ENCODE peak calls at places on chromosomes 6 and 20, in nine cellular contexts. One of them, this sample, is unnamed.

GRCh38 chr6:11711644-11711993 is 67.0 kb downstream of the ADTRP start:
- DNase-seq in fibroblast of the aortic adventitia: peak; percentile 34
- DNase-seq in cardiac muscle cell: no peak
- DNase-seq in T-helper 1 cell: no peak
- DNase-seq in MCF 10A: no peak
- DNase-seq in cardiac fibroblast: no peak
- DNase-seq in NCI-H187 treated with DMSO at 0.1 percent for 48 hours: no peak
- DNase-seq in NCI-H1417: no peak
- DNase-seq in IMR-90: peak; percentile 80
- DNase-seq in this sample: no peak

GRCh38 chr6:157651731-157652490 is 171.1 kb upstream of the SNX9 start:
- DNase-seq in fibroblast of the aortic adventitia: no peak
- DNase-seq in cardiac muscle cell: no peak
- DNase-seq in T-helper 1 cell: no peak
- DNase-seq in MCF 10A: no peak
- DNase-seq in cardiac fibroblast: no peak
- DNase-seq in NCI-H187 treated with DMSO at 0.1 percent for 48 hours: no peak
- DNase-seq in NCI-H1417: no peak
- DNase-seq in IMR-90: no peak
- DNase-seq in this sample: no peak

GRCh38 chr6:36829919-36830544 is 9.2 kb downstream of the CPNE5 start:
- DNase-seq in fibroblast of the aortic adventitia: peak; percentile 86
- DNase-seq in cardiac muscle cell: peak; percentile 88
- DNase-seq in T-helper 1 cell: no peak
- DNase-seq in MCF 10A: peak; percentile 68
- DNase-seq in cardiac fibroblast: peak; percentile 91
- DNase-seq in NCI-H187 treated with DMSO at 0.1 percent for 48 hours: no peak
- DNase-seq in NCI-H1417: no peak
- DNase-seq in IMR-90: peak; percentile 22
- DNase-seq in this sample: no peak

GRCh38 chr6:88808381-88808780 is 155.0 kb downstream of the RNGTT start:
- DNase-seq in fibroblast of the aortic adventitia: no peak
- DNase-seq in cardiac muscle cell: no peak
- DNase-seq in T-helper 1 cell: no peak
- DNase-seq in MCF 10A: no peak
- DNase-seq in cardiac fibroblast: no peak
- DNase-seq in NCI-H187 treated with DMSO at 0.1 percent for 48 hours: no peak
- DNase-seq in NCI-H1417: no peak
- DNase-seq in IMR-90: no peak
- DNase-seq in this sample: no peak

GRCh38 chr6:160952633-160953281 is 38.8 kb upstream of the MAP3K4 start:
- DNase-seq in fibroblast of the aortic adventitia: peak; percentile 45
- DNase-seq in cardiac muscle cell: peak; percentile 63
- DNase-seq in T-helper 1 cell: no peak
- DNase-seq in MCF 10A: peak; percentile 58
- DNase-seq in cardiac fibroblast: peak; percentile 43
- DNase-seq in NCI-H187 treated with DMSO at 0.1 percent for 48 hours: no peak
- DNase-seq in NCI-H1417: no peak
- DNase-seq in IMR-90: no peak
- DNase-seq in this sample: no peak

GRCh38 chr6:100620085-100620484 is 155.4 kb upstream of the SIM1 start:
- DNase-seq in fibroblast of the aortic adventitia: peak; percentile 79
- DNase-seq in cardiac muscle cell: peak; percentile 59
- DNase-seq in T-helper 1 cell: no peak
- DNase-seq in MCF 10A: peak; percentile 49
- DNase-seq in cardiac fibroblast: peak; percentile 66
- DNase-seq in NCI-H187 treated with DMSO at 0.1 percent for 48 hours: no peak
- DNase-seq in NCI-H1417: no peak
- DNase-seq in IMR-90: peak; percentile 94
- DNase-seq in this sample: no peak

GRCh38 chr20:48458003-48458377 is 369.8 kb downstream of the PREX1 start:
- DNase-seq in fibroblast of the aortic adventitia: no peak
- DNase-seq in cardiac muscle cell: no peak
- DNase-seq in T-helper 1 cell: no peak
- DNase-seq in MCF 10A: no peak
- DNase-seq in cardiac fibroblast: no peak
- DNase-seq in NCI-H187 treated with DMSO at 0.1 percent for 48 hours: no peak
- DNase-seq in NCI-H1417: no peak
- DNase-seq in IMR-90: no peak
- DNase-seq in this sample: no peak

GRCh38 chr6:1442929-1443328 is 53.6 kb downstream of the FOXF2 start:
- DNase-seq in fibroblast of the aortic adventitia: no peak
- DNase-seq in cardiac muscle cell: no peak
- DNase-seq in T-helper 1 cell: no peak
- DNase-seq in MCF 10A: no peak
- DNase-seq in cardiac fibroblast: no peak
- DNase-seq in NCI-H187 treated with DMSO at 0.1 percent for 48 hours: no peak
- DNase-seq in NCI-H1417: no peak
- DNase-seq in IMR-90: no peak
- DNase-seq in this sample: no peak

GRCh38 chr6:140202964-140203363 is 828.5 kb upstream of the CITED2 start:
- DNase-seq in fibroblast of the aortic adventitia: no peak
- DNase-seq in cardiac muscle cell: no peak
- DNase-seq in T-helper 1 cell: no peak
- DNase-seq in MCF 10A: no peak
- DNase-seq in cardiac fibroblast: peak; percentile 3
- DNase-seq in NCI-H187 treated with DMSO at 0.1 percent for 48 hours: no peak
- DNase-seq in NCI-H1417: no peak
- DNase-seq in IMR-90: no peak
- DNase-seq in this sample: no peak

GRCh38 chr20:3738109-3739053 is 5.9 kb downstream of the HSPA12B start:
- DNase-seq in fibroblast of the aortic adventitia: no peak
- DNase-seq in cardiac muscle cell: no peak
- DNase-seq in T-helper 1 cell: no peak
- DNase-seq in MCF 10A: no peak
- DNase-seq in cardiac fibroblast: peak; percentile 14
- DNase-seq in NCI-H187 treated with DMSO at 0.1 percent for 48 hours: no peak
- DNase-seq in NCI-H1417: peak; percentile 13
- DNase-seq in IMR-90: no peak
- DNase-seq in this sample: no peak

GRCh38 chr20:10793741-10794140 is 119.9 kb upstream of the JAG1 start:
- DNase-seq in fibroblast of the aortic adventitia: no peak
- DNase-seq in cardiac muscle cell: no peak
- DNase-seq in T-helper 1 cell: no peak
- DNase-seq in MCF 10A: no peak
- DNase-seq in cardiac fibroblast: no peak
- DNase-seq in NCI-H187 treated with DMSO at 0.1 percent for 48 hours: peak; percentile 60
- DNase-seq in NCI-H1417: peak; percentile 38
- DNase-seq in IMR-90: no peak
- DNase-seq in this sample: no peak

GRCh38 chr6:138417493-138418117 is 13.6 kb downstream of the HEBP2 start:
- DNase-seq in fibroblast of the aortic adventitia: no peak
- DNase-seq in cardiac muscle cell: no peak
- DNase-seq in T-helper 1 cell: no peak
- DNase-seq in MCF 10A: no peak
- DNase-seq in cardiac fibroblast: no peak
- DNase-seq in NCI-H187 treated with DMSO at 0.1 percent for 48 hours: no peak
- DNase-seq in NCI-H1417: no peak
- DNase-seq in IMR-90: no peak
- DNase-seq in this sample: no peak

GRCh38 chr20:30811896-30812671 is 445.4 kb upstream of the DEFB115 start:
- DNase-seq in fibroblast of the aortic adventitia: peak; percentile 46
- DNase-seq in cardiac muscle cell: peak; percentile 68
- DNase-seq in T-helper 1 cell: no peak
- DNase-seq in MCF 10A: no peak
- DNase-seq in cardiac fibroblast: peak; percentile 57
- DNase-seq in NCI-H187 treated with DMSO at 0.1 percent for 48 hours: no peak
- DNase-seq in NCI-H1417: peak; percentile 57
- DNase-seq in IMR-90: peak; percentile 49
- DNase-seq in this sample: no peak

GRCh38 chr20:62878244-62879030 is 16.8 kb upstream of the TCFL5 start:
- DNase-seq in fibroblast of the aortic adventitia: no peak
- DNase-seq in cardiac muscle cell: no peak
- DNase-seq in T-helper 1 cell: no peak
- DNase-seq in MCF 10A: no peak
- DNase-seq in cardiac fibroblast: no peak
- DNase-seq in NCI-H187 treated with DMSO at 0.1 percent for 48 hours: no peak
- DNase-seq in NCI-H1417: no peak
- DNase-seq in IMR-90: no peak
- DNase-seq in this sample: no peak

GRCh38 chr6:154509421-154510143 is 903 bp downstream of the CNKSR3 start:
- DNase-seq in fibroblast of the aortic adventitia: peak; percentile 37
- DNase-seq in cardiac muscle cell: peak; percentile 41
- DNase-seq in T-helper 1 cell: no peak
- DNase-seq in MCF 10A: peak; percentile 52
- DNase-seq in cardiac fibroblast: peak; percentile 46
- DNase-seq in NCI-H187 treated with DMSO at 0.1 percent for 48 hours: no peak
- DNase-seq in NCI-H1417: peak; percentile 81
- DNase-seq in IMR-90: no peak
- DNase-seq in this sample: no peak

GRCh38 chr6:84522135-84522535 is 242.3 kb downstream of the TBX18 start:
- DNase-seq in fibroblast of the aortic adventitia: peak; percentile 91
- DNase-seq in cardiac muscle cell: peak; percentile 86
- DNase-seq in T-helper 1 cell: no peak
- DNase-seq in MCF 10A: peak; percentile 88
- DNase-seq in cardiac fibroblast: peak; percentile 82
- DNase-seq in NCI-H187 treated with DMSO at 0.1 percent for 48 hours: no peak
- DNase-seq in NCI-H1417: no peak
- DNase-seq in IMR-90: peak; percentile 69
- DNase-seq in this sample: no peak

GRCh38 chr6:44039839-44040350 is 87.4 kb downstream of the MRPL14 start:
- DNase-seq in fibroblast of the aortic adventitia: no peak
- DNase-seq in cardiac muscle cell: no peak
- DNase-seq in T-helper 1 cell: no peak
- DNase-seq in MCF 10A: no peak
- DNase-seq in cardiac fibroblast: no peak
- DNase-seq in NCI-H187 treated with DMSO at 0.1 percent for 48 hours: no peak
- DNase-seq in NCI-H1417: no peak
- DNase-seq in IMR-90: no peak
- DNase-seq in this sample: no peak

GRCh38 chr6:156582509-156582992 is 194.6 kb upstream of the ARID1B start:
- DNase-seq in fibroblast of the aortic adventitia: no peak
- DNase-seq in cardiac muscle cell: no peak
- DNase-seq in T-helper 1 cell: no peak
- DNase-seq in MCF 10A: no peak
- DNase-seq in cardiac fibroblast: no peak
- DNase-seq in NCI-H187 treated with DMSO at 0.1 percent for 48 hours: peak; percentile 96
- DNase-seq in NCI-H1417: peak; percentile 98
- DNase-seq in IMR-90: no peak
- DNase-seq in this sample: no peak

GRCh38 chr6:123830110-123830509 is 26.4 kb downstream of the NKAIN2 start:
- DNase-seq in fibroblast of the aortic adventitia: no peak
- DNase-seq in cardiac muscle cell: peak; percentile 0
- DNase-seq in T-helper 1 cell: no peak
- DNase-seq in MCF 10A: no peak
- DNase-seq in cardiac fibroblast: no peak
- DNase-seq in NCI-H187 treated with DMSO at 0.1 percent for 48 hours: peak; percentile 11
- DNase-seq in NCI-H1417: peak; percentile 26
- DNase-seq in IMR-90: no peak
- DNase-seq in this sample: no peak

GRCh38 chr20:49603209-49603627 is 35.3 kb upstream of the PTGIS start:
- DNase-seq in fibroblast of the aortic adventitia: peak; percentile 76
- DNase-seq in cardiac muscle cell: peak; percentile 83
- DNase-seq in T-helper 1 cell: no peak
- DNase-seq in MCF 10A: no peak
- DNase-seq in cardiac fibroblast: peak; percentile 71
- DNase-seq in NCI-H187 treated with DMSO at 0.1 percent for 48 hours: no peak
- DNase-seq in NCI-H1417: no peak
- DNase-seq in IMR-90: peak; percentile 45
- DNase-seq in this sample: no peak

GRCh38 chr6:2853766-2854393 is 12.2 kb upstream of the SERPINB1 start:
- DNase-seq in fibroblast of the aortic adventitia: peak; percentile 73
- DNase-seq in cardiac muscle cell: peak; percentile 77
- DNase-seq in T-helper 1 cell: no peak
- DNase-seq in MCF 10A: peak; percentile 69
- DNase-seq in cardiac fibroblast: peak; percentile 82
- DNase-seq in NCI-H187 treated with DMSO at 0.1 percent for 48 hours: no peak
- DNase-seq in NCI-H1417: peak; percentile 41
- DNase-seq in IMR-90: peak; percentile 89
- DNase-seq in this sample: peak; percentile 75

GRCh38 chr6:54680531-54680930 is 166.0 kb upstream of the FAM83B start:
- DNase-seq in fibroblast of the aortic adventitia: no peak
- DNase-seq in cardiac muscle cell: no peak
- DNase-seq in T-helper 1 cell: no peak
- DNase-seq in MCF 10A: no peak
- DNase-seq in cardiac fibroblast: no peak
- DNase-seq in NCI-H187 treated with DMSO at 0.1 percent for 48 hours: no peak
- DNase-seq in NCI-H1417: no peak
- DNase-seq in IMR-90: no peak
- DNase-seq in this sample: no peak

GRCh38 chr6:63272397-63272796 is 47.4 kb downstream of the LGSN start:
- DNase-seq in fibroblast of the aortic adventitia: peak; percentile 51
- DNase-seq in cardiac muscle cell: peak; percentile 24
- DNase-seq in T-helper 1 cell: no peak
- DNase-seq in MCF 10A: peak; percentile 62
- DNase-seq in cardiac fibroblast: peak; percentile 32
- DNase-seq in NCI-H187 treated with DMSO at 0.1 percent for 48 hours: no peak
- DNase-seq in NCI-H1417: no peak
- DNase-seq in IMR-90: peak; percentile 35
- DNase-seq in this sample: no peak

GRCh38 chr20:56630086-56630493 is 984 bp downstream of the TFAP2C start:
- DNase-seq in fibroblast of the aortic adventitia: no peak
- DNase-seq in cardiac muscle cell: peak; percentile 50
- DNase-seq in T-helper 1 cell: no peak
- DNase-seq in MCF 10A: peak; percentile 88
- DNase-seq in cardiac fibroblast: peak; percentile 46
- DNase-seq in NCI-H187 treated with DMSO at 0.1 percent for 48 hours: no peak
- DNase-seq in NCI-H1417: no peak
- DNase-seq in IMR-90: no peak
- DNase-seq in this sample: no peak

GRCh38 chr6:130282234-130282995 is 59.7 kb upstream of the SAMD3 start:
- DNase-seq in fibroblast of the aortic adventitia: peak; percentile 36
- DNase-seq in cardiac muscle cell: peak; percentile 44
- DNase-seq in T-helper 1 cell: no peak
- DNase-seq in MCF 10A: peak; percentile 61
- DNase-seq in cardiac fibroblast: peak; percentile 35
- DNase-seq in NCI-H187 treated with DMSO at 0.1 percent for 48 hours: no peak
- DNase-seq in NCI-H1417: no peak
- DNase-seq in IMR-90: peak; percentile 45
- DNase-seq in this sample: peak; percentile 38

GRCh38 chr6:105896821-105897095 is 189.4 kb upstream of the PRDM1 start:
- DNase-seq in fibroblast of the aortic adventitia: no peak
- DNase-seq in cardiac muscle cell: no peak
- DNase-seq in T-helper 1 cell: no peak
- DNase-seq in MCF 10A: no peak
- DNase-seq in cardiac fibroblast: no peak
- DNase-seq in NCI-H187 treated with DMSO at 0.1 percent for 48 hours: no peak
- DNase-seq in NCI-H1417: peak; percentile 6
- DNase-seq in IMR-90: no peak
- DNase-seq in this sample: no peak

GRCh38 chr6:105607624-105608392 is 204.9 kb upstream of the PREP start:
- DNase-seq in fibroblast of the aortic adventitia: no peak
- DNase-seq in cardiac muscle cell: no peak
- DNase-seq in T-helper 1 cell: no peak
- DNase-seq in MCF 10A: no peak
- DNase-seq in cardiac fibroblast: no peak
- DNase-seq in NCI-H187 treated with DMSO at 0.1 percent for 48 hours: no peak
- DNase-seq in NCI-H1417: no peak
- DNase-seq in IMR-90: peak; percentile 41
- DNase-seq in this sample: no peak

GRCh38 chr20:44211177-44212039 is 837 bp upstream of the OSER1 start:
- DNase-seq in fibroblast of the aortic adventitia: peak; percentile 87
- DNase-seq in cardiac muscle cell: peak; percentile 40
- DNase-seq in T-helper 1 cell: no peak
- DNase-seq in MCF 10A: peak; percentile 41
- DNase-seq in cardiac fibroblast: peak; percentile 59
- DNase-seq in NCI-H187 treated with DMSO at 0.1 percent for 48 hours: no peak
- DNase-seq in NCI-H1417: peak; percentile 53
- DNase-seq in IMR-90: peak; percentile 48
- DNase-seq in this sample: peak; percentile 32

GRCh38 chr20:5908981-5909380 is 41.4 kb downstream of the TRMT6 start:
- DNase-seq in fibroblast of the aortic adventitia: no peak
- DNase-seq in cardiac muscle cell: peak; percentile 16
- DNase-seq in T-helper 1 cell: no peak
- DNase-seq in MCF 10A: no peak
- DNase-seq in cardiac fibroblast: no peak
- DNase-seq in NCI-H187 treated with DMSO at 0.1 percent for 48 hours: no peak
- DNase-seq in NCI-H1417: no peak
- DNase-seq in IMR-90: no peak
- DNase-seq in this sample: no peak

GRCh38 chr6:124964764-124965105 is 2.5 kb downstream of the RNF217 start:
- DNase-seq in fibroblast of the aortic adventitia: no peak
- DNase-seq in cardiac muscle cell: no peak
- DNase-seq in T-helper 1 cell: no peak
- DNase-seq in MCF 10A: peak; percentile 16
- DNase-seq in cardiac fibroblast: peak; percentile 18
- DNase-seq in NCI-H187 treated with DMSO at 0.1 percent for 48 hours: no peak
- DNase-seq in NCI-H1417: no peak
- DNase-seq in IMR-90: no peak
- DNase-seq in this sample: no peak

GRCh38 chr6:168179133-168179532 is 100.1 kb upstream of the FRMD1 start:
- DNase-seq in fibroblast of the aortic adventitia: no peak
- DNase-seq in cardiac muscle cell: no peak
- DNase-seq in T-helper 1 cell: no peak
- DNase-seq in MCF 10A: no peak
- DNase-seq in cardiac fibroblast: no peak
- DNase-seq in NCI-H187 treated with DMSO at 0.1 percent for 48 hours: no peak
- DNase-seq in NCI-H1417: no peak
- DNase-seq in IMR-90: no peak
- DNase-seq in this sample: no peak

This sample was measured in T-cell.